ENCODE peak calls at places on chromosomes 1 and 21, in ten cellular contexts. One of them, this sample, is unnamed.

GRCh38 chr21:33491373-33492102 is at the start of gene DNAJC28:
- DNase-seq in NCI-H1105: peak; percentile 96
- DNase-seq in bronchial epithelial cell: peak; percentile 77
- DNase-seq in right atrium auricular region: peak; percentile 88
- DNase-seq in dorsolateral prefrontal cortex: peak; percentile 90
- DNase-seq in naive thymus-derived CD8-positive, alpha-beta T cell: peak; percentile 98
- DNase-seq in GDM1: peak; percentile 90
- DNase-seq in activated CD4-positive, CD25-positive, alpha-beta regulatory T cell: peak; percentile 87
- DNase-seq in cardiac fibroblast: peak; percentile 94
- DNase-seq in GM12891: peak; percentile 92
- DNase-seq in this sample: peak; percentile 78

GRCh38 chr1:36352141-36352909 is 28.9 kb upstream of the EVA1B start:
- DNase-seq in activated CD4-positive, CD25-positive, alpha-beta regulatory T cell: no peak
- DNase-seq in bronchial epithelial cell: no peak
- DNase-seq in right atrium auricular region: no peak
- DNase-seq in GM12891: no peak
- DNase-seq in naive thymus-derived CD8-positive, alpha-beta T cell: no peak
- DNase-seq in GDM1: no peak
- DNase-seq in cardiac fibroblast: peak; percentile 63
- DNase-seq in NCI-H1105: no peak
- DNase-seq in dorsolateral prefrontal cortex: no peak
- DNase-seq in this sample: no peak

GRCh38 chr1:67970088-67970487 is 80.3 kb downstream of the DIRAS3 start:
- DNase-seq in right atrium auricular region: no peak
- DNase-seq in GDM1: no peak
- DNase-seq in GM12891: no peak
- DNase-seq in naive thymus-derived CD8-positive, alpha-beta T cell: no peak
- DNase-seq in cardiac fibroblast: peak; percentile 88
- DNase-seq in activated CD4-positive, CD25-positive, alpha-beta regulatory T cell: no peak
- DNase-seq in NCI-H1105: no peak
- DNase-seq in dorsolateral prefrontal cortex: no peak
- DNase-seq in bronchial epithelial cell: peak; percentile 96
- DNase-seq in this sample: no peak

GRCh38 chr1:212618466-212619210 is 10.1 kb downstream of the ATF3 start:
- DNase-seq in right atrium auricular region: no peak
- DNase-seq in NCI-H1105: no peak
- DNase-seq in GM12891: no peak
- DNase-seq in naive thymus-derived CD8-positive, alpha-beta T cell: no peak
- DNase-seq in GDM1: no peak
- DNase-seq in activated CD4-positive, CD25-positive, alpha-beta regulatory T cell: no peak
- DNase-seq in dorsolateral prefrontal cortex: no peak
- DNase-seq in cardiac fibroblast: peak; percentile 38
- DNase-seq in bronchial epithelial cell: peak; percentile 57
- DNase-seq in this sample: no peak

GRCh38 chr21:29305068-29305467 is 6.3 kb downstream of the BACH1 start:
- DNase-seq in cardiac fibroblast: no peak
- DNase-seq in NCI-H1105: no peak
- DNase-seq in bronchial epithelial cell: no peak
- DNase-seq in right atrium auricular region: no peak
- DNase-seq in GM12891: no peak
- DNase-seq in dorsolateral prefrontal cortex: no peak
- DNase-seq in activated CD4-positive, CD25-positive, alpha-beta regulatory T cell: no peak
- DNase-seq in naive thymus-derived CD8-positive, alpha-beta T cell: no peak
- DNase-seq in GDM1: no peak
- DNase-seq in this sample: no peak

GRCh38 chr1:199301472-199301871 is 662.6 kb downstream of the PTPRC start:
- DNase-seq in GDM1: no peak
- DNase-seq in NCI-H1105: no peak
- DNase-seq in bronchial epithelial cell: no peak
- DNase-seq in GM12891: no peak
- DNase-seq in naive thymus-derived CD8-positive, alpha-beta T cell: no peak
- DNase-seq in cardiac fibroblast: no peak
- DNase-seq in right atrium auricular region: no peak
- DNase-seq in activated CD4-positive, CD25-positive, alpha-beta regulatory T cell: no peak
- DNase-seq in dorsolateral prefrontal cortex: no peak
- DNase-seq in this sample: no peak

GRCh38 chr1:6860401-6860800 is 75.1 kb downstream of the CAMTA1 start:
- DNase-seq in right atrium auricular region: no peak
- DNase-seq in NCI-H1105: no peak
- DNase-seq in activated CD4-positive, CD25-positive, alpha-beta regulatory T cell: no peak
- DNase-seq in GDM1: no peak
- DNase-seq in naive thymus-derived CD8-positive, alpha-beta T cell: no peak
- DNase-seq in dorsolateral prefrontal cortex: no peak
- DNase-seq in GM12891: no peak
- DNase-seq in cardiac fibroblast: peak; percentile 77
- DNase-seq in bronchial epithelial cell: peak; percentile 15
- DNase-seq in this sample: no peak

GRCh38 chr1:196797891-196798290 is 21.6 kb upstream of the CFHR1 start:
- DNase-seq in GM12891: no peak
- DNase-seq in right atrium auricular region: no peak
- DNase-seq in activated CD4-positive, CD25-positive, alpha-beta regulatory T cell: no peak
- DNase-seq in cardiac fibroblast: no peak
- DNase-seq in GDM1: no peak
- DNase-seq in dorsolateral prefrontal cortex: no peak
- DNase-seq in bronchial epithelial cell: no peak
- DNase-seq in naive thymus-derived CD8-positive, alpha-beta T cell: no peak
- DNase-seq in NCI-H1105: no peak
- DNase-seq in this sample: no peak

GRCh38 chr21:39125752-39126485 is 57.3 kb downstream of the PSMG1 start:
- DNase-seq in naive thymus-derived CD8-positive, alpha-beta T cell: no peak
- DNase-seq in bronchial epithelial cell: peak; percentile 68
- DNase-seq in GDM1: peak; percentile 72
- DNase-seq in GM12891: no peak
- DNase-seq in NCI-H1105: peak; percentile 38
- DNase-seq in dorsolateral prefrontal cortex: no peak
- DNase-seq in right atrium auricular region: peak; percentile 67
- DNase-seq in activated CD4-positive, CD25-positive, alpha-beta regulatory T cell: no peak
- DNase-seq in cardiac fibroblast: peak; percentile 88
- DNase-seq in this sample: peak; percentile 71

GRCh38 chr21:43315244-43316137 is 111.4 kb downstream of the SIK1 start:
- DNase-seq in GM12891: no peak
- DNase-seq in bronchial epithelial cell: no peak
- DNase-seq in right atrium auricular region: no peak
- DNase-seq in activated CD4-positive, CD25-positive, alpha-beta regulatory T cell: no peak
- DNase-seq in NCI-H1105: no peak
- DNase-seq in naive thymus-derived CD8-positive, alpha-beta T cell: peak; percentile 54
- DNase-seq in cardiac fibroblast: no peak
- DNase-seq in GDM1: no peak
- DNase-seq in dorsolateral prefrontal cortex: no peak
- DNase-seq in this sample: no peak

GRCh38 chr1:36137226-36137625 is 12.1 kb downstream of the TRAPPC3 start:
- DNase-seq in GDM1: no peak
- DNase-seq in naive thymus-derived CD8-positive, alpha-beta T cell: no peak
- DNase-seq in bronchial epithelial cell: no peak
- DNase-seq in GM12891: no peak
- DNase-seq in right atrium auricular region: no peak
- DNase-seq in NCI-H1105: no peak
- DNase-seq in activated CD4-positive, CD25-positive, alpha-beta regulatory T cell: no peak
- DNase-seq in cardiac fibroblast: no peak
- DNase-seq in dorsolateral prefrontal cortex: no peak
- DNase-seq in this sample: no peak

GRCh38 chr21:45074818-45075605 is 632 bp downstream of the ADARB1 start:
- DNase-seq in GM12891: no peak
- DNase-seq in right atrium auricular region: no peak
- DNase-seq in cardiac fibroblast: peak; percentile 33
- DNase-seq in NCI-H1105: peak; percentile 27
- DNase-seq in GDM1: no peak
- DNase-seq in activated CD4-positive, CD25-positive, alpha-beta regulatory T cell: no peak
- DNase-seq in dorsolateral prefrontal cortex: no peak
- DNase-seq in naive thymus-derived CD8-positive, alpha-beta T cell: peak; percentile 19
- DNase-seq in bronchial epithelial cell: peak; percentile 37
- DNase-seq in this sample: no peak

GRCh38 chr1:46220808-46221207 is 17.7 kb downstream of the LURAP1 start:
- DNase-seq in right atrium auricular region: no peak
- DNase-seq in bronchial epithelial cell: no peak
- DNase-seq in activated CD4-positive, CD25-positive, alpha-beta regulatory T cell: no peak
- DNase-seq in GDM1: no peak
- DNase-seq in GM12891: no peak
- DNase-seq in naive thymus-derived CD8-positive, alpha-beta T cell: no peak
- DNase-seq in cardiac fibroblast: no peak
- DNase-seq in NCI-H1105: no peak
- DNase-seq in dorsolateral prefrontal cortex: no peak
- DNase-seq in this sample: no peak

GRCh38 chr1:43719063-43719462 is 11.7 kb downstream of the ST3GAL3 start:
- DNase-seq in right atrium auricular region: no peak
- DNase-seq in cardiac fibroblast: peak; percentile 16
- DNase-seq in GDM1: no peak
- DNase-seq in NCI-H1105: no peak
- DNase-seq in dorsolateral prefrontal cortex: no peak
- DNase-seq in naive thymus-derived CD8-positive, alpha-beta T cell: no peak
- DNase-seq in bronchial epithelial cell: no peak
- DNase-seq in activated CD4-positive, CD25-positive, alpha-beta regulatory T cell: no peak
- DNase-seq in GM12891: no peak
- DNase-seq in this sample: no peak

GRCh38 chr1:38608202-38608864 is 251.2 kb downstream of the RRAGC start:
- DNase-seq in dorsolateral prefrontal cortex: no peak
- DNase-seq in right atrium auricular region: no peak
- DNase-seq in NCI-H1105: no peak
- DNase-seq in bronchial epithelial cell: no peak
- DNase-seq in activated CD4-positive, CD25-positive, alpha-beta regulatory T cell: no peak
- DNase-seq in GDM1: peak; percentile 22
- DNase-seq in cardiac fibroblast: no peak
- DNase-seq in naive thymus-derived CD8-positive, alpha-beta T cell: no peak
- DNase-seq in GM12891: peak; percentile 46
- DNase-seq in this sample: no peak

GRCh38 chr21:28754127-28754611 is 238.5 kb downstream of the LTN1 start:
- DNase-seq in dorsolateral prefrontal cortex: no peak
- DNase-seq in GDM1: no peak
- DNase-seq in GM12891: no peak
- DNase-seq in activated CD4-positive, CD25-positive, alpha-beta regulatory T cell: no peak
- DNase-seq in NCI-H1105: no peak
- DNase-seq in cardiac fibroblast: peak; percentile 86
- DNase-seq in right atrium auricular region: peak; percentile 88
- DNase-seq in naive thymus-derived CD8-positive, alpha-beta T cell: no peak
- DNase-seq in bronchial epithelial cell: no peak
- DNase-seq in this sample: no peak

GRCh38 chr21:44547656-44548331 is 3.5 kb downstream of the KRTAP10-2 start:
- DNase-seq in activated CD4-positive, CD25-positive, alpha-beta regulatory T cell: no peak
- DNase-seq in right atrium auricular region: no peak
- DNase-seq in naive thymus-derived CD8-positive, alpha-beta T cell: peak; percentile 67
- DNase-seq in bronchial epithelial cell: no peak
- DNase-seq in cardiac fibroblast: no peak
- DNase-seq in NCI-H1105: no peak
- DNase-seq in GDM1: no peak
- DNase-seq in GM12891: no peak
- DNase-seq in dorsolateral prefrontal cortex: no peak
- DNase-seq in this sample: no peak

GRCh38 chr1:216270086-216270773 is 153.0 kb downstream of the USH2A start:
- DNase-seq in GDM1: no peak
- DNase-seq in naive thymus-derived CD8-positive, alpha-beta T cell: no peak
- DNase-seq in cardiac fibroblast: no peak
- DNase-seq in right atrium auricular region: no peak
- DNase-seq in dorsolateral prefrontal cortex: no peak
- DNase-seq in GM12891: no peak
- DNase-seq in bronchial epithelial cell: no peak
- DNase-seq in NCI-H1105: no peak
- DNase-seq in activated CD4-positive, CD25-positive, alpha-beta regulatory T cell: no peak
- DNase-seq in this sample: no peak

GRCh38 chr1:46611691-46612221 is 4.9 kb downstream of the MOB3C start:
- DNase-seq in activated CD4-positive, CD25-positive, alpha-beta regulatory T cell: no peak
- DNase-seq in GDM1: no peak
- DNase-seq in naive thymus-derived CD8-positive, alpha-beta T cell: no peak
- DNase-seq in bronchial epithelial cell: peak; percentile 99
- DNase-seq in right atrium auricular region: no peak
- DNase-seq in NCI-H1105: no peak
- DNase-seq in GM12891: no peak
- DNase-seq in dorsolateral prefrontal cortex: no peak
- DNase-seq in cardiac fibroblast: peak; percentile 13
- DNase-seq in this sample: no peak

GRCh38 chr1:29655145-29655544 is 418.8 kb downstream of the PTPRU start:
- DNase-seq in GM12891: no peak
- DNase-seq in dorsolateral prefrontal cortex: no peak
- DNase-seq in cardiac fibroblast: no peak
- DNase-seq in activated CD4-positive, CD25-positive, alpha-beta regulatory T cell: no peak
- DNase-seq in naive thymus-derived CD8-positive, alpha-beta T cell: no peak
- DNase-seq in right atrium auricular region: peak; percentile 26
- DNase-seq in bronchial epithelial cell: no peak
- DNase-seq in GDM1: no peak
- DNase-seq in NCI-H1105: no peak
- DNase-seq in this sample: no peak

GRCh38 chr1:119937198-119937597 is 40.9 kb upstream of the ADAM30 start:
- DNase-seq in activated CD4-positive, CD25-positive, alpha-beta regulatory T cell: no peak
- DNase-seq in bronchial epithelial cell: no peak
- DNase-seq in NCI-H1105: no peak
- DNase-seq in GM12891: no peak
- DNase-seq in naive thymus-derived CD8-positive, alpha-beta T cell: no peak
- DNase-seq in right atrium auricular region: no peak
- DNase-seq in cardiac fibroblast: no peak
- DNase-seq in GDM1: no peak
- DNase-seq in dorsolateral prefrontal cortex: no peak
- DNase-seq in this sample: no peak

GRCh38 chr1:197485790-197486189 is 217.7 kb downstream of the CRB1 start:
- DNase-seq in GM12891: no peak
- DNase-seq in naive thymus-derived CD8-positive, alpha-beta T cell: no peak
- DNase-seq in cardiac fibroblast: no peak
- DNase-seq in NCI-H1105: peak; percentile 10
- DNase-seq in dorsolateral prefrontal cortex: no peak
- DNase-seq in right atrium auricular region: no peak
- DNase-seq in activated CD4-positive, CD25-positive, alpha-beta regulatory T cell: no peak
- DNase-seq in GDM1: no peak
- DNase-seq in bronchial epithelial cell: peak; percentile 59
- DNase-seq in this sample: no peak

GRCh38 chr1:1616045-1616821 is 933 bp downstream of the MIB2 start:
- DNase-seq in bronchial epithelial cell: no peak
- DNase-seq in naive thymus-derived CD8-positive, alpha-beta T cell: no peak
- DNase-seq in NCI-H1105: no peak
- DNase-seq in right atrium auricular region: no peak
- DNase-seq in activated CD4-positive, CD25-positive, alpha-beta regulatory T cell: no peak
- DNase-seq in dorsolateral prefrontal cortex: no peak
- DNase-seq in GM12891: peak; percentile 72
- DNase-seq in cardiac fibroblast: peak; percentile 19
- DNase-seq in GDM1: no peak
- DNase-seq in this sample: no peak

GRCh38 chr21:22791986-22792560 is 1793.9 kb downstream of the NCAM2 start:
- DNase-seq in right atrium auricular region: no peak
- DNase-seq in GDM1: no peak
- DNase-seq in bronchial epithelial cell: peak; percentile 25
- DNase-seq in activated CD4-positive, CD25-positive, alpha-beta regulatory T cell: no peak
- DNase-seq in GM12891: peak; percentile 5
- DNase-seq in dorsolateral prefrontal cortex: no peak
- DNase-seq in naive thymus-derived CD8-positive, alpha-beta T cell: peak; percentile 40
- DNase-seq in cardiac fibroblast: peak; percentile 66
- DNase-seq in NCI-H1105: peak; percentile 50
- DNase-seq in this sample: peak; percentile 6

This sample was measured in NCI-H2107.